ENCODE peak calls at places on chromosome 14, in ten cellular contexts. One of them, this sample, is unnamed.

GRCh38 chr14:32202941-32203882 is at the start of gene RNU6-8:
- DNase-seq in Daoy: peak
- DNase-seq in nucleus accumbens: peak
- DNase-seq in SJCRH30: peak
- DNase-seq in D341Med: peak
- DNase-seq in endothelial cell of umbilical vein: peak
- DNase-seq in WERI-Rb-1: peak
- DNase-seq in choroid plexus epithelial cell: peak
- DNase-seq in GM10248: peak
- DNase-seq in iPS-NIHi11: peak
- DNase-seq in this sample: peak

GRCh38 chr14:101552786-101553231 is 8.5 kb upstream of the DIO3 start:
- DNase-seq in Daoy: no peak
- DNase-seq in nucleus accumbens: no peak
- DNase-seq in SJCRH30: no peak
- DNase-seq in D341Med: no peak
- DNase-seq in endothelial cell of umbilical vein: no peak
- DNase-seq in WERI-Rb-1: no peak
- DNase-seq in choroid plexus epithelial cell: no peak
- DNase-seq in GM10248: no peak
- DNase-seq in iPS-NIHi11: no peak
- DNase-seq in this sample: no peak

GRCh38 chr14:94079891-94080605 is 954 bp downstream of the DDX24 start:
- DNase-seq in Daoy: no peak
- DNase-seq in nucleus accumbens: no peak
- DNase-seq in SJCRH30: no peak
- DNase-seq in D341Med: no peak
- DNase-seq in endothelial cell of umbilical vein: peak
- DNase-seq in WERI-Rb-1: peak
- DNase-seq in choroid plexus epithelial cell: peak
- DNase-seq in GM10248: no peak
- DNase-seq in iPS-NIHi11: no peak
- DNase-seq in this sample: peak

GRCh38 chr14:92903359-92903758 is 19.6 kb upstream of the CHGA start:
- DNase-seq in Daoy: no peak
- DNase-seq in nucleus accumbens: no peak
- DNase-seq in SJCRH30: no peak
- DNase-seq in D341Med: no peak
- DNase-seq in endothelial cell of umbilical vein: no peak
- DNase-seq in WERI-Rb-1: no peak
- DNase-seq in choroid plexus epithelial cell: no peak
- DNase-seq in GM10248: no peak
- DNase-seq in iPS-NIHi11: no peak
- DNase-seq in this sample: no peak

GRCh38 chr14:55438066-55438683 is 2.2 kb downstream of the TBPL2 start:
- DNase-seq in Daoy: peak
- DNase-seq in nucleus accumbens: no peak
- DNase-seq in SJCRH30: peak
- DNase-seq in D341Med: peak
- DNase-seq in endothelial cell of umbilical vein: peak
- DNase-seq in WERI-Rb-1: peak
- DNase-seq in choroid plexus epithelial cell: peak
- DNase-seq in GM10248: no peak
- DNase-seq in iPS-NIHi11: peak
- DNase-seq in this sample: peak

GRCh38 chr14:92660571-92660970 is 87.9 kb downstream of the LGMN start:
- DNase-seq in Daoy: no peak
- DNase-seq in nucleus accumbens: no peak
- DNase-seq in SJCRH30: no peak
- DNase-seq in D341Med: no peak
- DNase-seq in endothelial cell of umbilical vein: no peak
- DNase-seq in WERI-Rb-1: no peak
- DNase-seq in choroid plexus epithelial cell: no peak
- DNase-seq in GM10248: no peak
- DNase-seq in iPS-NIHi11: no peak
- DNase-seq in this sample: no peak

GRCh38 chr14:94320243-94320642 is 2.9 kb downstream of the SERPINA6 start:
- DNase-seq in Daoy: no peak
- DNase-seq in nucleus accumbens: no peak
- DNase-seq in SJCRH30: no peak
- DNase-seq in D341Med: no peak
- DNase-seq in endothelial cell of umbilical vein: no peak
- DNase-seq in WERI-Rb-1: no peak
- DNase-seq in choroid plexus epithelial cell: no peak
- DNase-seq in GM10248: no peak
- DNase-seq in iPS-NIHi11: no peak
- DNase-seq in this sample: no peak

GRCh38 chr14:95686935-95687334 is 709 bp downstream of the TCL1B start:
- DNase-seq in Daoy: no peak
- DNase-seq in nucleus accumbens: no peak
- DNase-seq in SJCRH30: no peak
- DNase-seq in D341Med: no peak
- DNase-seq in endothelial cell of umbilical vein: no peak
- DNase-seq in WERI-Rb-1: no peak
- DNase-seq in choroid plexus epithelial cell: no peak
- DNase-seq in GM10248: no peak
- DNase-seq in iPS-NIHi11: no peak
- DNase-seq in this sample: no peak

GRCh38 chr14:75147423-75148071 is 20.7 kb upstream of the NEK9 start:
- DNase-seq in Daoy: peak
- DNase-seq in nucleus accumbens: peak
- DNase-seq in SJCRH30: peak
- DNase-seq in D341Med: no peak
- DNase-seq in endothelial cell of umbilical vein: peak
- DNase-seq in WERI-Rb-1: no peak
- DNase-seq in choroid plexus epithelial cell: peak
- DNase-seq in GM10248: no peak
- DNase-seq in iPS-NIHi11: peak
- DNase-seq in this sample: peak

GRCh38 chr14:90704362-90705051 is 111.7 kb downstream of the TTC7B start:
- DNase-seq in Daoy: no peak
- DNase-seq in nucleus accumbens: no peak
- DNase-seq in SJCRH30: no peak
- DNase-seq in D341Med: no peak
- DNase-seq in endothelial cell of umbilical vein: no peak
- DNase-seq in WERI-Rb-1: no peak
- DNase-seq in choroid plexus epithelial cell: peak
- DNase-seq in GM10248: no peak
- DNase-seq in iPS-NIHi11: no peak
- DNase-seq in this sample: no peak

GRCh38 chr14:94480809-94481208 is 4.8 kb upstream of the SERPINA9 start:
- DNase-seq in Daoy: peak
- DNase-seq in nucleus accumbens: no peak
- DNase-seq in SJCRH30: no peak
- DNase-seq in D341Med: no peak
- DNase-seq in endothelial cell of umbilical vein: no peak
- DNase-seq in WERI-Rb-1: no peak
- DNase-seq in choroid plexus epithelial cell: no peak
- DNase-seq in GM10248: no peak
- DNase-seq in iPS-NIHi11: no peak
- DNase-seq in this sample: peak

GRCh38 chr14:100989924-100990323 is 86.4 kb upstream of the RTL1 start:
- DNase-seq in Daoy: no peak
- DNase-seq in nucleus accumbens: no peak
- DNase-seq in SJCRH30: no peak
- DNase-seq in D341Med: no peak
- DNase-seq in endothelial cell of umbilical vein: no peak
- DNase-seq in WERI-Rb-1: no peak
- DNase-seq in choroid plexus epithelial cell: peak
- DNase-seq in GM10248: no peak
- DNase-seq in iPS-NIHi11: no peak
- DNase-seq in this sample: peak

GRCh38 chr14:69387311-69387710 is 10.8 kb downstream of the ERH start:
- DNase-seq in Daoy: no peak
- DNase-seq in nucleus accumbens: no peak
- DNase-seq in SJCRH30: no peak
- DNase-seq in D341Med: no peak
- DNase-seq in endothelial cell of umbilical vein: no peak
- DNase-seq in WERI-Rb-1: no peak
- DNase-seq in choroid plexus epithelial cell: peak
- DNase-seq in GM10248: no peak
- DNase-seq in iPS-NIHi11: no peak
- DNase-seq in this sample: no peak

GRCh38 chr14:104280902-104281767 is 142.7 kb downstream of the KIF26A start:
- DNase-seq in Daoy: no peak
- DNase-seq in nucleus accumbens: no peak
- DNase-seq in SJCRH30: no peak
- DNase-seq in D341Med: peak
- DNase-seq in endothelial cell of umbilical vein: no peak
- DNase-seq in WERI-Rb-1: no peak
- DNase-seq in choroid plexus epithelial cell: no peak
- DNase-seq in GM10248: no peak
- DNase-seq in iPS-NIHi11: peak
- DNase-seq in this sample: no peak

GRCh38 chr14:28830115-28830534 is 63.5 kb downstream of the FOXG1 start:
- DNase-seq in Daoy: peak
- DNase-seq in nucleus accumbens: no peak
- DNase-seq in SJCRH30: no peak
- DNase-seq in D341Med: no peak
- DNase-seq in endothelial cell of umbilical vein: no peak
- DNase-seq in WERI-Rb-1: no peak
- DNase-seq in choroid plexus epithelial cell: peak
- DNase-seq in GM10248: no peak
- DNase-seq in iPS-NIHi11: no peak
- DNase-seq in this sample: no peak

This sample was measured in astrocyte.